ENCODE peak calls at places on chromosomes 6 and 20, in seven cellular contexts. C is tibial nerve, T is tibial artery, S is choroid plexus epithelial cell, F is fibroblast of lung, B is foreskin fibroblast, D is fibroblast of the aortic adventitia. Q is an unnamed sample.

GRCh38 chr6:129679758-129680157 is 30.2 kb downstream of the ARHGAP18 start:
- DNase-seq in C (no peak), T (no peak), S (no peak), F (no peak), B (no peak), D (peak), Q (no peak)

GRCh38 chr6:123519191-123519510 is 117.6 kb downstream of the TRDN start:
- DNase-seq in C (peak), T (peak), S (no peak), F (no peak), B (no peak), D (peak), Q (no peak)

GRCh38 chr20:62980970-62981369 is 25.8 kb downstream of the BHLHE23 start:
- DNase-seq in C (no peak), T (no peak), S (peak), F (no peak), B (no peak), D (no peak), Q (peak)

GRCh38 chr6:32844839-32845372 is 1.1 kb upstream of the PSMB8 start:
- DNase-seq in C (no peak), T (no peak), S (no peak), F (no peak), B (no peak), D (no peak), Q (no peak)

GRCh38 chr6:106959985-106960384 is 14.5 kb downstream of the CD24 start:
- DNase-seq in C (no peak), T (no peak), S (no peak), F (no peak), B (no peak), D (no peak), Q (peak)

GRCh38 chr20:38123021-38123587 is 42.0 kb downstream of the TGM2 start:
- DNase-seq in C (no peak), T (no peak), S (peak), F (peak), B (peak), D (peak), Q (no peak)

GRCh38 chr6:36444470-36444869 is 1.7 kb downstream of the KCTD20 start:
- DNase-seq in C (no peak), T (no peak), S (peak), F (peak), B (no peak), D (peak), Q (peak)

GRCh38 chr6:163711615-163712568 is 297.4 kb downstream of the QKI start:
- DNase-seq in C (peak), T (peak), S (no peak), F (peak), B (peak), D (peak), Q (no peak)

GRCh38 chr6:90140683-90141082 is 156.0 kb downstream of the BACH2 start:
- DNase-seq in C (no peak), T (no peak), S (no peak), F (no peak), B (no peak), D (no peak), Q (no peak)

GRCh38 chr6:13413906-13414555 is 73.4 kb downstream of the GFOD1 start:
- DNase-seq in C (no peak), T (peak), S (peak), F (peak), B (no peak), D (peak), Q (no peak)

GRCh38 chr6:52253494-52253893 is 9.2 kb upstream of the IL17F start:
- DNase-seq in C (no peak), T (no peak), S (no peak), F (no peak), B (peak), D (peak), Q (peak)

GRCh38 chr6:49030621-49031020 is 432.4 kb downstream of the MMUT start:
- DNase-seq in C (no peak), T (no peak), S (peak), F (peak), B (no peak), D (peak), Q (no peak)

GRCh38 chr20:13492001-13492480 is 146.7 kb downstream of the TASP1 start:
- DNase-seq in C (peak), T (no peak), S (peak), F (peak), B (peak), D (peak), Q (peak)

GRCh38 chr20:41009960-41010359 is 18.7 kb upstream of the TOP1 start:
- DNase-seq in C (no peak), T (no peak), S (no peak), F (no peak), B (no peak), D (peak), Q (no peak)

GRCh38 chr20:58992911-58993310 is 11.9 kb downstream of the NELFCD start:
- DNase-seq in C (no peak), T (peak), S (no peak), F (no peak), B (no peak), D (no peak), Q (no peak)

GRCh38 chr6:100181309-100181708 is 187.3 kb upstream of the MCHR2 start:
- DNase-seq in C (no peak), T (no peak), S (no peak), F (no peak), B (no peak), D (no peak), Q (no peak)

GRCh38 chr6:41176189-41176588 is 13.3 kb upstream of the TREM2 start:
- DNase-seq in C (no peak), T (no peak), S (no peak), F (no peak), B (no peak), D (no peak), Q (no peak)

GRCh38 chr20:52083627-52084232 is 107.8 kb downstream of the ZFP64 start:
- DNase-seq in C (peak), T (no peak), S (peak), F (peak), B (peak), D (peak), Q (peak)

GRCh38 chr20:58028123-58028522 is 200.3 kb downstream of the ANKRD60 start:
- DNase-seq in C (no peak), T (no peak), S (no peak), F (no peak), B (no peak), D (no peak), Q (no peak)

GRCh38 chr6:55704421-55704820 is 125.4 kb upstream of the HMGCLL1 start:
- DNase-seq in C (no peak), T (no peak), S (peak), F (peak), B (peak), D (peak), Q (peak)

GRCh38 chr20:64228751-64229518 is 26.6 kb upstream of the PCMTD2 start:
- DNase-seq in C (no peak), T (no peak), S (no peak), F (no peak), B (no peak), D (no peak), Q (no peak)

GRCh38 chr20:55528482-55528881 is 476.8 kb downstream of the CBLN4 start:
- DNase-seq in C (no peak), T (no peak), S (no peak), F (no peak), B (no peak), D (no peak), Q (no peak)

GRCh38 chr6:16240618-16241320 is 2.4 kb downstream of the GMPR start:
- DNase-seq in C (no peak), T (no peak), S (no peak), F (no peak), B (no peak), D (no peak), Q (no peak)

GRCh38 chr6:16405349-16405865 is 167.0 kb downstream of the GMPR start:
- DNase-seq in C (no peak), T (no peak), S (no peak), F (no peak), B (no peak), D (no peak), Q (no peak)

GRCh38 chr6:11854418-11855165 is 76.0 kb upstream of the ADTRP start:
- DNase-seq in C (no peak), T (no peak), S (peak), F (peak), B (peak), D (peak), Q (peak)

GRCh38 chr20:37398750-37399621 is 53.0 kb downstream of the SRC start:
- DNase-seq in C (no peak), T (no peak), S (no peak), F (no peak), B (no peak), D (no peak), Q (no peak)

GRCh38 chr6:5305968-5306626 is 44.8 kb downstream of the FARS2 start:
- DNase-seq in C (no peak), T (no peak), S (no peak), F (no peak), B (no peak), D (no peak), Q (no peak)

GRCh38 chr6:70108230-70108629 is 194.7 kb downstream of the COL9A1 start:
- DNase-seq in C (no peak), T (no peak), S (peak), F (peak), B (peak), D (peak), Q (peak)

GRCh38 chr6:114052141-114052540 is 81.2 kb upstream of the HDAC2 start:
- DNase-seq in C (no peak), T (no peak), S (no peak), F (no peak), B (no peak), D (no peak), Q (peak)

GRCh38 chr6:109478848-109479624 is 4.0 kb downstream of the ZBTB24 start:
- DNase-seq in C (no peak), T (no peak), S (no peak), F (no peak), B (no peak), D (no peak), Q (no peak)

GRCh38 chr20:63367446-63368055 is 6.4 kb upstream of the CHRNA4 start:
- DNase-seq in C (no peak), T (no peak), S (no peak), F (no peak), B (no peak), D (no peak), Q (no peak)

GRCh38 chr6:76347539-76347938 is 275.1 kb upstream of the IMPG1 start:
- DNase-seq in C (no peak), T (no peak), S (no peak), F (no peak), B (no peak), D (no peak), Q (no peak)

DNA sequence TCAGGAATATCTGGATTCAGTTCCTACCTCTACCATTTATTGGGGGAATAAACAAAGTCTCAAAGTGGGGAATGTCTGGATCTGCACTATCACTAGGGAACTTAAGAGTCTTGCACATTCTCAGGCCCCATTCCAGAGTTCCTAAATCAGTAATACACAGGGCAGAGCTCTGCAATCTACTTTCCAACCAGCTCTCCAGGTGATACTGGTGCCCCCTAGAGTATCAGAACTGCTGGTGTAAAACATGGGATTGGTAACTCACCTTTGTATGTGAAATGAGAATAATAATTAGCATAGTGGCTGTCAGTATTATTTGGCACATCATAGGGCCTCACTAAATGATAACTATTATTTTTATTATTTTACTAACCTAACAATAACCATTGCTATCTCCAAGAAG is 278.8 kb upstream of the IMPG1 start:
- DNase-seq in C (no peak), T (no peak), S (no peak), F (no peak), B (no peak), D (no peak), Q (peak)
- TF ChIP-seq CTCF in C (no peak), T (no peak), S (no peak), F (no peak), B (no peak), D (no peak), Q (peak)

DNA sequence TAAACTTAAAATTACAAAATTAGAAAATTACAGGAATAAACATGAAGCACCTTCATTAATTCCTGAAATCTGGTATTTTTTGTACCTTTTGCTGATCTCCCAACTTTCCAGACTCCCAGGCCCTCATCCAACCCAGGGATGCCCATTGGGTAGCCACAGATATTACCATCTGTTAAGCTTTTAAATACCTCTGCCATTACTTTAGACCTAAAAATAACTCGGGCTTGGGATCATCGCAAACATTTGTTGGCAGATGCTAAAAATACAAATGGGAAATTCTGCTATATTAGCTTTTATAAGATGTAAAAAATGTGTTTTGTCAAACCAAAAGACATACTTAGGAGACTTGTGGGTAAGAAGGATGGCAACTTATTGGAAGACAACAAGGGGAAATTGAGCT is 376.1 kb downstream of the CENPW start:
- DNase-seq in C (no peak), T (no peak), S (no peak), F (no peak), B (no peak), D (peak), Q (no peak)
- TF ChIP-seq CTCF in C (no peak), T (no peak), S (no peak), F (no peak), B (no peak), D (no peak), Q (no peak)

DNA sequence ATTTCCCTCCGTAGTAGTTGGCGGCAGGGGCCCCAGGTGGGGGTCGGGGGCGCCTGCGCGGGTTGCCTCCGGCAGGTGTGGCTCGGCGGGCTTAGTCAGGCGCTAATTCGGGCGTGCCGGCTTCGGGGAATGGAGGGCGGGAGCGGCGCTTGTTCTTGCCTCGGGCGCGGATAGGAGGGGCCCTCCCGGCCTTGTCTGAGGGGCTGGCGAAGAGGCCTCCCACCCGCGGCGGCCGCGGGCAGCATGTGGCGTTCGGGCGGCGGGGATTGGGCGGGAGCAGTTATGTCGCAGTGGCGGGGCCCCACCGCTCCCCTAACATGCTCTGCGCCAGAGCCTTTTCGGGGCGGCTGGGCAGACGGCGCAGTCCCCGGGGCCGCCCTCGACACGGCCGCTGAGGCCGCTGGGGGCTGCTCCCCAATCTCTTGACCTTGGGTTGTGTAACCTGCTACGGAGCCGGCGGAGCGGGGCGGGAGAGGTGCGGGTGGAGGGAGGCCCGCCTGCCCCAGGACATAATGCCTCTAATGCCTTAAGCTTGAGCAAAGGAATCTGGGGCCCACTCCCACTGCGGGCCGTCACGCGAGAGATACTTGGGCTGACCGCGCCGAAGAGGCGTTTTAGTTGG is 1.1 kb downstream of the AMD1 start:
- DNase-seq in C (no peak), T (peak), S (peak), F (peak), B (peak), D (peak), Q (peak)
- TF ChIP-seq CTCF in C (no peak), T (no peak), S (no peak), F (no peak), B (no peak), D (no peak), Q (no peak)

DNA sequence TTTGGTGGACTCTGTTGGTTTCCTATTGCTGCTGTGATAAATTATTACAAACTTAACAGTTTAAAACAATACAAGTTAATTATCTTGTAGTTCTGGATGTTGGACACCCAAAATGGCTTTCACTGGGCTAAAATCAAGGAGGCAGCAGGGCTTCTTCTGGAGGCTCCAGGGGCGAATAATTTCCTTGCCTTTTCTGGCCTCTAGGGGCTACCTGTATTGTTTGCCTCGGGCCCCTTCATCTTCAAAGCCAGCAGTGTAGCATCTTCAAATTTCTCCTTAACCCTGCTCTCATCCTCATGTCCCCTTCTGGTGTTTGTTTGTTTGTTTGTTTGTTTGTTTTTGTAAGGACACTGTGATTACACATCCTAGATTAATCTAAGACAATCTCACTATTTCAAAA is 60.5 kb upstream of the ANKEF1 start:
- DNase-seq in C (no peak), T (no peak), S (no peak), F (no peak), B (no peak), D (no peak), Q (no peak)
- TF ChIP-seq CTCF in C (no peak), T (no peak), S (peak), F (no peak), B (no peak), D (no peak), Q (peak)

GRCh38 chr20:46767127-46767761 is 57.8 kb downstream of the SLC2A10 start:
- DNase-seq in C (peak), T (no peak), S (peak), F (peak), B (no peak), D (peak), Q (peak)
- TF ChIP-seq CTCF in C (peak), T (peak), S (peak), F (peak), B (peak), D (peak), Q (peak)

GRCh38 chr20:32741151-32741550 is 2.1 kb downstream of the COMMD7 start:
- DNase-seq in C (no peak), T (no peak), S (no peak), F (no peak), B (no peak), D (no peak), Q (no peak)
- TF ChIP-seq CTCF in C (no peak), T (no peak), S (no peak), F (no peak), B (no peak), D (no peak), Q (no peak)

DNA sequence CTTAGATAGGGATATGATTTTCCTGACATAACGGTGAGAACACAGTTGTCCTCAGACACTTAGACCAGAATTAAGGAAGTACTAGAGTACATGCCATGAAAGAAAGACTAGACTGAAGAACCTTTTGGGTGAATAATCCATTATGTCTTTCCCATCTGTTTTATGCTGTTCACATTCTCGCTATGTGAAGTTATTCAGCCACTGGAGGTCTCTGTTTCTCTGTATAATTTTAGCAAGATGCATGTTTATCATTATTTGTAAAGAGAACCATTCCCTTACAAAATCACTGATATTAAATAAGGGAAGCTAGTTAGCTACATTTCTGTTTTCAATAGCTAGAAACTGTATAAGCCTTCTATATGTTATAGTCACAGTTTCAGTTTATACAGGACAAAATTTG is 391.9 kb downstream of the CD109 start:
- DNase-seq in C (no peak), T (no peak), S (peak), F (peak), B (peak), D (peak), Q (peak)
- TF ChIP-seq CTCF in C (no peak), T (no peak), S (no peak), F (peak), B (peak), D (no peak), Q (no peak)

DNA sequence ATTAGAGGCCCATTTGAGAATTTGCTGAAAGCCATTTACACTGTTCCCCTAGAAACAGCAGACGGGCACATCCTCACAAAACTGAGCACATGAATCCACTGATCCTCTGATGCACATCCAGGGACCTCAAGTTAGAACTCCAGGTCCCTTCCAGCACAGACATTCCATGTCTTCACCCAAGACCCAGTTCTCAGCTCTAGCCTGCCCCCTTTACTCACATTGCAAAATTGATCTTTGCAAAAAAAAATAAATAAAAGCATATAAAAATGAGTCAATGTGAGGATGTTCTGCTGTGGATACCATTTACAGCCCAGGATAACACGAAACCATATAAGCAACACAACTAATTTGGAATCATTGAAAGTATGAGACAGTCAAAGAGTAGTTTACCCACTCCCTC is 458.2 kb upstream of the JARID2 start:
- DNase-seq in C (no peak), T (no peak), S (no peak), F (no peak), B (no peak), D (no peak), Q (no peak)
- TF ChIP-seq CTCF in C (no peak), T (no peak), S (peak), F (peak), B (no peak), D (no peak), Q (no peak)

DNA sequence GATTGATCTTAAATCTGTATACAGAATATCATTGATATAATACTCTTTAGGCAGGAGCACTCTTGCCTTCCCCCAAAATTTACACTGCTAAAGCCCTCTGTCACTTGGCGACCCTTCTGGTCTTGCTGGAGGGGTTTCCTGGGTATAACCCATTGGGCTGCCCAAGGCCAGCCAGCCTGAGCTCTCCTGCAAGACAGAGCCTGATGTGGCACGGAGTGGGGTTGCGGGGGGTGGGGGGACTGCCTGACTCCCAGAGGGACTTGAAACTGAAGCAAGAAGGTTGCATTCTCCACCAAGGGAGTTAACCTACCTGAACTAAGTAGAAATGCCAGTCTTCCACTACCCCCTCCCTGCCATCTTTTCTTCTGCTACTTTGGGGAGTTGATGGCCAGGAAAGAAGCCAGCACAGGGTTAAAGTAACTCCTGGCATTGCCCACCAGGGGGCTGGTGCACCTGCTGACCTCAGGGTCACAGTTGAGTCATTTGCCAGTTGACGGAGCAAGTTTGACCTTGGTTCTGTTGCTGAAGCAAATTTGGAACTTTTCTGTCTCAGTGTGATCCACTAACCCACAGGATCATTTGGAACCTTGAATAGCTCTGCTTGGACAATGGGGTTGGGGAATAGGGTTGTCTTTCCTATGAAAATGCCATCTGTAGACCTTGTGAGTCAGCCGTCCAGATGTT is 79.4 kb downstream of the ASXL1 start:
- DNase-seq in C (no peak), T (no peak), S (no peak), F (no peak), B (no peak), D (no peak), Q (no peak)
- TF ChIP-seq CTCF in C (no peak), T (no peak), S (peak), F (peak), B (no peak), D (peak), Q (no peak)